ENCODE peak calls at places on chromosomes 1 and 21, in nine cellular contexts. N is CD4-positive, alpha-beta memory T cell; F is tibial nerve; T is ACHN; K is activated CD4-positive, alpha-beta T cell treated with anti-CD3 and anti-CD28 coated beads for 4 hours; Z is activated T-cell treated with anti-CD3 and anti-CD28 coated beads, Interleukin-2, amount 50 U/mL, for 72 hours; J is DND-41; B is HTR-8/SVneo; M is neural crest cell. Q is an unnamed sample.

GRCh38 chr1:183914283-183914682 is 109.4 kb downstream of the RGL1 start:
- DNase-seq in N (no peak), F (peak; percentile 41), T (no peak), K (no peak), Z (no peak), J (no peak), B (no peak), M (no peak), Q (peak; percentile 63)

GRCh38 chr1:243230914-243231313 is 24.2 kb downstream of the CEP170 start:
- DNase-seq in N (no peak), F (no peak), T (peak; percentile 65), K (no peak), Z (no peak), J (no peak), B (no peak), M (no peak), Q (peak; percentile 35)

GRCh38 chr21:17660449-17660848 is 47.7 kb upstream of the BTG3 start:
- DNase-seq in N (no peak), F (no peak), T (no peak), K (no peak), Z (no peak), J (no peak), B (peak; percentile 39), M (no peak), Q (no peak)

GRCh38 chr1:42815938-42816599 is 853 bp upstream of the ERMAP start:
- DNase-seq in N (no peak), F (no peak), T (peak; percentile 4), K (no peak), Z (peak; percentile 7), J (peak; percentile 12), B (no peak), M (no peak), Q (peak; percentile 6)

GRCh38 chr1:121516279-121516967 is 331.6 kb downstream of the SRGAP2C start:
- DNase-seq in N (peak; percentile 72), F (peak; percentile 12), T (no peak), K (peak; percentile 20), Z (peak; percentile 34), J (peak; percentile 79), B (no peak), M (no peak), Q (no peak)

GRCh38 chr1:218217040-218217439 is 68.1 kb upstream of the RRP15 start:
- DNase-seq in N (no peak), F (no peak), T (no peak), K (no peak), Z (no peak), J (no peak), B (no peak), M (no peak), Q (no peak)

GRCh38 chr1:212040629-212041028 is 5.1 kb downstream of the DTL start:
- DNase-seq in N (no peak), F (no peak), T (peak; percentile 37), K (no peak), Z (no peak), J (peak; percentile 33), B (no peak), M (no peak), Q (no peak)

GRCh38 chr1:184456189-184456588 is 69.4 kb downstream of the C1orf21 start:
- DNase-seq in N (no peak), F (no peak), T (no peak), K (no peak), Z (no peak), J (no peak), B (no peak), M (no peak), Q (no peak)

GRCh38 chr1:221473392-221473791 is 268.5 kb downstream of the DUSP10 start:
- DNase-seq in N (no peak), F (no peak), T (no peak), K (no peak), Z (no peak), J (no peak), B (no peak), M (no peak), Q (no peak)

GRCh38 chr1:70387507-70387906 is 23.6 kb upstream of the CTH start:
- DNase-seq in N (no peak), F (no peak), T (no peak), K (no peak), Z (no peak), J (no peak), B (no peak), M (no peak), Q (no peak)

GRCh38 chr1:244496186-244496585 is 35.1 kb downstream of the CATSPERE start:
- DNase-seq in N (no peak), F (no peak), T (no peak), K (no peak), Z (no peak), J (no peak), B (no peak), M (no peak), Q (no peak)

GRCh38 chr1:215793210-215793609 is 226.1 kb downstream of the KCTD3 start:
- DNase-seq in N (no peak), F (no peak), T (peak; percentile 26), K (no peak), Z (no peak), J (no peak), B (peak; percentile 42), M (no peak), Q (peak; percentile 62)

GRCh38 chr1:241608379-241609033 is 31.7 kb downstream of the CHML start:
- DNase-seq in N (no peak), F (no peak), T (peak; percentile 33), K (no peak), Z (no peak), J (no peak), B (no peak), M (no peak), Q (peak; percentile 32)

GRCh38 chr1:165383067-165383466 is 26.6 kb upstream of the LMX1A start:
- DNase-seq in N (no peak), F (peak; percentile 66), T (peak; percentile 17), K (no peak), Z (no peak), J (no peak), B (no peak), M (no peak), Q (peak; percentile 30)

GRCh38 chr1:31834501-31834900 is 18.7 kb upstream of the SPOCD1 start:
- DNase-seq in N (no peak), F (no peak), T (no peak), K (peak; percentile 20), Z (no peak), J (no peak), B (no peak), M (no peak), Q (no peak)

GRCh38 chr1:94068831-94069648 is 51.9 kb downstream of the ABCA4 start:
- DNase-seq in N (no peak), F (no peak), T (no peak), K (no peak), Z (no peak), J (no peak), B (no peak), M (no peak), Q (peak; percentile 54)

GRCh38 chr1:77036560-77036959 is 169.3 kb downstream of the ST6GALNAC5 start:
- DNase-seq in N (no peak), F (no peak), T (peak; percentile 39), K (no peak), Z (peak; percentile 3), J (peak; percentile 50), B (peak; percentile 3), M (no peak), Q (peak; percentile 63)

GRCh38 chr1:212451416-212452322 is 18.9 kb downstream of the NENF start:
- DNase-seq in N (no peak), F (no peak), T (no peak), K (no peak), Z (no peak), J (no peak), B (no peak), M (no peak), Q (no peak)

GRCh38 chr1:10575616-10576015 is 100.9 kb downstream of the PEX14 start:
- DNase-seq in N (no peak), F (no peak), T (peak; percentile 77), K (no peak), Z (no peak), J (no peak), B (peak; percentile 51), M (no peak), Q (peak; percentile 68)

Q was measured in fibroblast of pulmonary artery.